ENCODE peak calls at places on chromosomes 13 and 19, in five cellular contexts. E is fibroblast of the aortic adventitia, F is astrocyte of the cerebellum, V is cardiac fibroblast, B is nephron progenitor cell. U is an unnamed sample.

GRCh38 chr19:13118424-13119193 is 545 bp downstream of the NACC1 start:
- DNase-seq in B (peak; percentile 84), V (peak; percentile 52), E (no peak), F (no peak), U (peak; percentile 58)

GRCh38 chr19:11404588-11405258 is 14.4 kb downstream of the RGL3 start:
- DNase-seq in E (no peak), V (no peak), B (no peak), F (no peak), U (no peak)

GRCh38 chr13:45851171-45851889 is at the start of gene SIAH3:
- DNase-seq in B (peak; percentile 20), E (peak; percentile 10), V (peak; percentile 16), F (peak; percentile 27), U (no peak)

GRCh38 chr13:50127726-50128291 is 112.6 kb downstream of the KCNRG start:
- DNase-seq in B (peak; percentile 46), E (peak; percentile 31), F (no peak), V (no peak), U (peak; percentile 35)

GRCh38 chr19:1082165-1082927 is 12.8 kb downstream of the POLR2E start:
- DNase-seq in F (no peak), B (peak; percentile 94), V (peak; percentile 52), E (peak; percentile 20), U (peak; percentile 58)

GRCh38 chr19:29773141-29773540 is 38.6 kb upstream of the CCNE1 start:
- DNase-seq in E (no peak), B (no peak), V (no peak), F (no peak), U (no peak)

GRCh38 chr19:1554968-1555801 is 12.9 kb downstream of the MEX3D start:
- DNase-seq in B (no peak), E (no peak), F (no peak), V (no peak), U (no peak)

GRCh38 chr19:15259900-15260299 is 27.7 kb upstream of the EPHX3 start:
- DNase-seq in F (no peak), E (no peak), V (no peak), B (peak; percentile 33), U (no peak)

GRCh38 chr13:28754698-28755545 is 36.2 kb upstream of the SLC46A3 start:
- DNase-seq in F (no peak), B (no peak), V (peak; percentile 67), E (peak; percentile 15), U (peak; percentile 34)

GRCh38 chr13:37701972-37702371 is 103.4 kb upstream of the POSTN start:
- DNase-seq in V (peak; percentile 94), F (peak; percentile 43), B (no peak), E (peak; percentile 92), U (no peak)

GRCh38 chr13:107767119-107767518 is 448.2 kb downstream of the LIG4 start:
- DNase-seq in E (no peak), V (no peak), B (no peak), F (no peak), U (no peak)

GRCh38 chr13:33016414-33017409 is at the start of gene KL:
- DNase-seq in B (peak; percentile 47), F (no peak), E (no peak), V (no peak), U (peak; percentile 54)

GRCh38 chr13:51423766-51424165 is 29.1 kb downstream of the INTS6 start:
- DNase-seq in E (no peak), F (no peak), B (no peak), V (no peak), U (no peak)

GRCh38 chr13:27599845-27600553 is 20.3 kb downstream of the LNX2 start:
- DNase-seq in E (peak; percentile 78), F (peak; percentile 75), V (peak; percentile 82), B (no peak), U (no peak)

GRCh38 chr13:23506821-23507210 is 63.4 kb upstream of the TNFRSF19 start:
- DNase-seq in E (peak; percentile 83), F (peak; percentile 95), V (peak; percentile 63), B (peak; percentile 8), U (no peak)

GRCh38 chr19:11014403-11014911 is 53.6 kb downstream of the SMARCA4 start:
- DNase-seq in V (peak; percentile 5), F (no peak), E (no peak), B (no peak), U (no peak)

GRCh38 chr19:3270908-3271307 is 46.4 kb downstream of the CELF5 start:
- DNase-seq in E (peak; percentile 32), B (no peak), V (peak; percentile 47), F (no peak), U (peak; percentile 23)

GRCh38 chr19:53908106-53908932 is 759 bp upstream of the CACNG7 start:
- DNase-seq in E (peak; percentile 74), B (peak; percentile 70), V (peak; percentile 67), F (peak; percentile 5), U (peak; percentile 62)

GRCh38 chr19:4929186-4929585 is 19.9 kb downstream of the UHRF1 start:
- DNase-seq in B (no peak), F (no peak), V (peak; percentile 35), E (no peak), U (no peak)

GRCh38 chr13:75635101-75635620 is 969 bp upstream of the LMO7 start:
- DNase-seq in B (no peak), E (peak; percentile 35), V (no peak), F (no peak), U (peak; percentile 28)

GRCh38 chr19:3224346-3225325 is at the start of gene CELF5:
- DNase-seq in B (peak; percentile 80), F (no peak), E (no peak), V (peak; percentile 37), U (peak; percentile 64)

GRCh38 chr13:112510002-112510780 is 77.8 kb downstream of the TUBGCP3 start:
- DNase-seq in B (peak; percentile 53), E (peak; percentile 70), V (peak; percentile 66), F (peak; percentile 63), U (peak; percentile 53)
- TF ChIP-seq CTCF in B (peak; percentile 66), E (peak; percentile 63), V (peak; percentile 48), F (peak; percentile 67), U (peak; percentile 73)

GRCh38 chr19:18636183-18636968 is 452 bp upstream of the KLHL26 start:
- DNase-seq in E (peak; percentile 93), F (peak; percentile 86), V (peak; percentile 98), B (peak; percentile 100), U (peak; percentile 98)

GRCh38 chr19:18639706-18640105 is 2.9 kb downstream of the KLHL26 start:
- DNase-seq in F (no peak), V (no peak), E (no peak), B (no peak), U (no peak)

GRCh38 chr19:18635831-18636182 is 1.0 kb upstream of the KLHL26 start:
- DNase-seq in V (no peak), B (no peak), F (no peak), E (no peak), U (no peak)

GRCh38 chr19:18636969-18637629 is at the start of gene KLHL26:
- DNase-seq in V (no peak), B (no peak), E (no peak), F (no peak), U (no peak)

DNA sequence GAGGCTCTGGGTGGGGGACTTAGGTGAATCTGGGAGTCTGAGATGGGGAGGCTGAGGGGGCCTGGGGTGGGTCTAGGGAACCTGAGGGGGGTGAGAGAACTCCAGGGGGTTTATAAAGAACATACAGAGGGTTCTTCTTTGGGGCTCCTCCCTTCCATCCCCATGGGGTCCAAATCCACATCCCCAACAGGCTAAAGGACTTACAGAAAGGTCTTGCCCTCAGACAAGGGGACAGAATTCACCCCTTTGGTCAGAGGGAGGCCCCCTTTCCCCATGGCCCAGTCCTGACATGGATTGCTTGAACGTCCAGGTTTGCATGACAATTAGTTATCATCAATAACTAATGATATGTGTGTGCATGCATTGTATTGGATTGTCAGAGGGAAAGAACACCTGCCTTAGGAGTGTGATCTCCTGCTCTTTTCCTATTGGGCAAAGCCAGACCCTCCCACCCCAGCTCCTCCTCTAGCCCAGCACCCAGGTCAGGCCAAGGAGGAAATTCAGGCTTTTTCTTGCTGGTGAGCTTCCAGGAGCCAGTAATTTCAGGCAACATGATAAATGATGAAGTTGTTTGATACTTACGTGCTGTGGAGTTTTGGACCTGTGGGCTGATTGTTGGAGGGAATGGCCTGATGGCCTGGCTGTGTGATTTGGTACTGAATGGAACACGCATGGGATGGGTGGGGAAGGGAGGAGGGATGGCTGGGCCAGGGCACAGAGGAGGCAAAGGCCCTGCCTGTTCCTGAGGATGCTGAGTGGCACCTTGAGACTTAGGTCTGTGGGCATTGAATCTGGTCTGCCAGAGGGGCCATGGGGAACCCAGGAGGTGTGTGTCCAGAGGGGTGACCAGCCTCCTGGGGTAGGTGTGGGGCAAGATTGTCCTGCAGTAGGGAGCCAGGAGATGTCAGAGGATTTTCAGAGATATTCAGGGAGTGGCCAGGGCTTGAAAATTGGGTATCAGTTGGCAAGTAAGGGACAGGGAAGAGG is 1.1 kb downstream of the KLHL26 start:
- DNase-seq in B (no peak), E (no peak), V (no peak), F (no peak), U (no peak)
- TF ChIP-seq CTCF in B (no peak), E (no peak), V (no peak), F (no peak), U (no peak)

GRCh38 chr13:97364031-97364430 is 69.9 kb upstream of the RAP2A start:
- DNase-seq in B (no peak), F (no peak), V (no peak), E (peak; percentile 38), U (no peak)

GRCh38 chr13:97364827-97365226 is 69.1 kb upstream of the RAP2A start:
- DNase-seq in V (no peak), B (no peak), E (no peak), F (no peak), U (no peak)

GRCh38 chr13:97367016-97367415 is 67.0 kb upstream of the RAP2A start:
- DNase-seq in F (peak; percentile 33), E (no peak), B (no peak), V (peak; percentile 23), U (no peak)

GRCh38 chr13:97367427-97367826 is 66.5 kb upstream of the RAP2A start:
- DNase-seq in E (peak; percentile 56), F (peak; percentile 54), B (peak; percentile 21), V (peak; percentile 52), U (no peak)

DNA sequence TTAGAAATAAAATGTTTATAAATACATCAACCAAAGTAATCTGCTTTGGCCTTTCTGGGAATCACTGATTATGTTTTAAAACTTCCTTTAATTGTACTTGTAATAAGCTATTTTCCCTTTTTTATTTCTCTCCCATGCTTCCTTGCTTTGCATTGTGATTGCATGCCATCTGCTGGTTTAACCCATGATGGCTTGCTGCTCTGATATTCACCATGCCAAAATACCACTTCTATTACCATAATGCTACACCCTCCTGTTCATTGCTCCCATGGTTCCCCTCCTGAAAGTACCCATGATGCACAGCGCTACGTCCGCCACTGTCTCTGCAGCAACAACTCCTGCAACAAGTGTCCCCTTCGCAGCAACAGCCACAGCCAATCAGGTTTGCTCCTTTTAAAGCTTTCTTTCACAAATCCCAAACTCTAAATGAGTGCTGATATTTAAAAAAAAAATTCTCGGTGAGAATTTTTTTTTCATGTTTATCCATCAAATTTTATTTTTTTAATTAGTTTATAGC is 67.7 kb upstream of the RAP2A start:
- DNase-seq in V (no peak), E (no peak), B (no peak), F (no peak), U (no peak)
- TF ChIP-seq CTCF in V (no peak), E (no peak), B (no peak), F (peak; percentile 21), U (no peak)

GRCh38 chr13:91346848-91347211 is 657 bp upstream of the MIR17HG start:
- DNase-seq in F (no peak), B (peak; percentile 30), V (peak; percentile 4), E (no peak), U (peak; percentile 22)

GRCh38 chr13:91347212-91347995 is at the start of gene MIR17HG:
- DNase-seq in V (peak; percentile 91), F (peak; percentile 54), B (peak; percentile 94), E (peak; percentile 70), U (peak; percentile 84)

GRCh38 chr13:91348906-91349435 is 1.5 kb downstream of the MIR17HG start:
- DNase-seq in F (peak; percentile 52), E (peak; percentile 82), B (peak; percentile 96), V (peak; percentile 90), U (peak; percentile 97)

GRCh38 chr13:91349992-91350911 is 2.8 kb downstream of the MIR17HG start:
- DNase-seq in F (no peak), B (no peak), V (peak; percentile 5), E (no peak), U (no peak)

GRCh38 chr13:91347996-91348905 is 764 bp downstream of the MIR17HG start:
- DNase-seq in F (no peak), E (peak; percentile 37), V (peak; percentile 30), B (peak; percentile 49), U (peak; percentile 49)
- TF ChIP-seq CTCF in F (no peak), E (no peak), V (no peak), B (no peak), U (no peak)